ENCODE peak calls at places on chromosomes 5 and 9, in seven cellular contexts. X is body of pancreas; P is activated naive CD4-positive, alpha-beta T cell treated with anti-CD3 and anti-CD28 coated beads, Interleukin-2, amount 50 U/mL, for 16 hours; Q is sciatic nerve; N is AG08395; C is right cardiac atrium; Z is activated CD4-positive, alpha-beta T cell treated with anti-CD3 and anti-CD28 coated beads, Interleukin-2, amount 50 U/mL, for 1 hour. V is an unnamed sample.

GRCh38 chr5:84086517-84086916 is 298.2 kb downstream of the EDIL3 start:
- DNase-seq in X (no peak), P (no peak), Q (no peak), N (no peak), C (no peak), Z (no peak), V (no peak)

GRCh38 chr9:124594215-124594614 is 87.0 kb upstream of the NR5A1 start:
- DNase-seq in X (no peak), P (no peak), Q (no peak), N (no peak), C (no peak), Z (no peak), V (no peak)

GRCh38 chr5:110258460-110258859 is 468.0 kb downstream of the TMEM232 start:
- DNase-seq in X (no peak), P (no peak), Q (no peak), N (peak; percentile 76), C (no peak), Z (no peak), V (no peak)

GRCh38 chr5:137491121-137491520 is 8.0 kb downstream of the SPOCK1 start:
- DNase-seq in X (no peak), P (no peak), Q (no peak), N (no peak), C (no peak), Z (no peak), V (no peak)

GRCh38 chr9:137063311-137064026 is 6.9 kb downstream of the SAPCD2 start:
- DNase-seq in X (no peak), P (no peak), Q (no peak), N (no peak), C (peak; percentile 45), Z (no peak), V (no peak)

GRCh38 chr9:71647094-71647591 is 121.2 kb downstream of the CEMIP2 start:
- DNase-seq in X (peak; percentile 21), P (no peak), Q (peak; percentile 81), N (peak; percentile 57), C (peak; percentile 86), Z (no peak), V (no peak)

GRCh38 chr5:72347801-72348305 is 27.7 kb downstream of the PTCD2 start:
- DNase-seq in X (no peak), P (no peak), Q (no peak), N (peak; percentile 72), C (no peak), Z (no peak), V (no peak)

GRCh38 chr9:108477538-108478006 is 378.2 kb downstream of the ACTL7B start:
- DNase-seq in X (no peak), P (no peak), Q (no peak), N (peak; percentile 36), C (no peak), Z (no peak), V (peak; percentile 32)

V was measured in HepG2.